ENCODE peak calls at places on chromosome 16, in ten cellular contexts. S is body of pancreas, W is ovary, T is H54, G is adrenal gland, A is IMR-90, D is tibial nerve, Z is GM12878, L is NB4, X is endothelial cell of umbilical vein. R is an unnamed sample.
A peak's percentile ranks its signal among the peaks of the same experiment; 100 is the strongest.

GRCh38 chr16:76748698-76749097 is 442.3 kb upstream of the MON1B start:
- DNase-seq in W (no peak), D (no peak), L (no peak), Z (no peak), G (no peak), X (no peak), A (no peak), S (no peak), T (no peak), R (no peak)

GRCh38 chr16:74760007-74760767 is 14.4 kb downstream of the FA2H start:
- DNase-seq in T (no peak), X (peak; percentile 37), L (no peak), Z (no peak), A (peak; percentile 90), G (no peak), S (no peak), D (no peak), W (no peak), R (no peak)

GRCh38 chr16:59042296-59042695 is 308.2 kb upstream of the GOT2 start:
- DNase-seq in D (no peak), Z (no peak), A (no peak), W (no peak), S (no peak), X (no peak), T (no peak), G (no peak), L (peak; percentile 65), R (peak; percentile 23)

GRCh38 chr16:86427327-86427935 is 82.9 kb upstream of the FOXF1 start:
- DNase-seq in W (no peak), X (no peak), A (no peak), T (no peak), Z (no peak), L (no peak), S (no peak), G (no peak), D (no peak), R (no peak)

GRCh38 chr16:1614226-1615102 is 2.3 kb downstream of the CRAMP1 start:
- DNase-seq in Z (no peak), D (no peak), G (peak; percentile 44), X (peak; percentile 32), L (peak; percentile 54), T (peak; percentile 77), A (peak; percentile 30), S (peak; percentile 25), W (peak; percentile 36), R (peak; percentile 63)

GRCh38 chr16:68273896-68274295 is 9.6 kb downstream of the SLC7A6 start:
- DNase-seq in G (no peak), W (no peak), S (no peak), T (no peak), X (no peak), L (no peak), Z (no peak), A (no peak), D (no peak), R (no peak)

GRCh38 chr16:57723170-57723569 is 12.4 kb upstream of the KATNB1 start:
- DNase-seq in W (no peak), X (peak; percentile 16), S (no peak), G (no peak), L (peak; percentile 38), T (no peak), Z (no peak), D (no peak), A (no peak), R (peak; percentile 16)

GRCh38 chr16:78130083-78130608 is 30.7 kb downstream of the WWOX start:
- DNase-seq in A (no peak), S (no peak), L (no peak), D (no peak), Z (no peak), G (no peak), T (no peak), W (no peak), X (no peak), R (no peak)

GRCh38 chr16:50499254-50499653 is 48.9 kb upstream of the NKD1 start:
- DNase-seq in T (no peak), S (no peak), W (no peak), L (no peak), Z (no peak), G (no peak), X (no peak), A (no peak), D (no peak), R (no peak)

GRCh38 chr16:50500171-50500874 is 47.9 kb upstream of the NKD1 start:
- DNase-seq in D (no peak), Z (no peak), L (no peak), X (no peak), G (no peak), T (no peak), A (no peak), S (no peak), W (no peak), R (no peak)

GRCh38 chr16:50496990-50497389 is 51.2 kb upstream of the NKD1 start:
- DNase-seq in W (no peak), Z (no peak), D (no peak), L (no peak), A (no peak), X (no peak), S (no peak), T (no peak), G (no peak), R (no peak)

GRCh38 chr16:50497592-50497991 is 50.6 kb upstream of the NKD1 start:
- DNase-seq in A (peak; percentile 13), S (no peak), L (peak; percentile 28), D (no peak), W (no peak), X (no peak), G (no peak), Z (no peak), T (peak; percentile 19), R (no peak)

GRCh38 chr16:50498756-50499155 is 49.4 kb upstream of the NKD1 start:
- DNase-seq in W (no peak), L (no peak), A (no peak), X (no peak), G (no peak), T (no peak), S (no peak), Z (no peak), D (no peak), R (no peak)
- TF ChIP-seq POLR2A in W (no peak), L (no peak), A (no peak), X (no peak), G (no peak), T (no peak), S (no peak), Z (no peak), D (no peak), R (no peak)

DNA sequence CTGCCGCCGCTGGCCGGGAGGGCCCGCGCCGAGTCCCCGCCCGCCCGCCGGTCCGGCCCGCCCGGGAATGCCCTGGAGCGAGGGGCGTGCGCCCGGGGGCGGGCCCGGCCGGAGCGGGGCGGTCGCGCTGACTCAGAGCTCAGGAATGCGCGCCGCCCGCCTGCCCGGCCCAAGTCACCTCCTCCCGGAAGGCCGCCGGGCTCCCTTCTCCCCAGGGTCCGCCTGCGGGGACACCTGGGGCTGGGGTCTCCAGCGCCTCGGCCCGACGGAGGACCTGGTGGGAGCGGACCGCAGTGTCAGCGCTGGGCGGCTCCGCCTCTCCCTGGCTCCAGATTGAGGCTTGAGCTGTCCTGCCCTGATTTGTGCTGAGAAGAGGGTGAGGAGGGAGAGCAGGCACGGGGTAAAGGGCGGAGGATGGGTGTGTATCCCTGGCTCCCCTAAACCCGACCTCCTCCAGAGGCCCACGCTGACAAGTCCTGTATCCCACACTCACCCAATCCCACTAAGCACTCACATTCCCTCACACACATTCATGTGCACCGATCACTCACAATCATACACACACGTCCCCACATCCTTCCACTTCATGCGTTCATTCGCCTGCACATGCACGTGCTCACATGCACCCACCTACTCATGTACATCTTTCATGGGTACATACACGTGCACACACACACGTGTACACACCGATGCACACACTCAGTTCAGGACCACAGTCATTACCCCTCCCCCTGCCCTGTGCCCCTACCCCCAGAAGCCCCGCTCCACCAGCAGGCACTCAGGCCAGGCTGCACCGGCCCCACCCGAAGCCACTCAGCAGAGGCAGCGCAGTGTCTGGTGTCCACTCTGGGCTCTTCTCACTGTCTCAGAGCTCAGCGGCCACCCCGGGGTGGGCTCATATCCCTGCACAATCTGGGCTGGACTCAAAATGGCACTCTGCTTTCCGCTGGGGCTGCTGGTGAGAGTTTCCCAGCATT is at the start of gene RHBDF1:
- DNase-seq in L (peak; percentile 46), D (no peak), Z (no peak), T (peak; percentile 72), G (no peak), W (peak; percentile 77), A (peak; percentile 47), X (peak; percentile 46), S (peak; percentile 78), R (peak; percentile 74)
- TF ChIP-seq POLR2A in L (no peak), D (peak; percentile 35), Z (no peak), T (no peak), G (no peak), W (no peak), A (no peak), X (peak; percentile 34), S (no peak), R (no peak)

GRCh38 chr16:4876646-4877297 is 29.5 kb downstream of the UBN1 start:
- DNase-seq in W (no peak), S (no peak), D (no peak), T (no peak), L (no peak), Z (no peak), X (no peak), G (no peak), A (no peak), R (no peak)
- TF ChIP-seq POLR2A in W (no peak), S (no peak), D (no peak), T (no peak), L (no peak), Z (peak; percentile 19), X (no peak), G (no peak), A (no peak), R (no peak)

GRCh38 chr16:70383421-70383960 is 36.8 kb downstream of the DDX19A start:
- DNase-seq in D (no peak), W (no peak), L (no peak), Z (no peak), T (no peak), G (no peak), X (no peak), A (no peak), S (no peak), R (no peak)

GRCh38 chr16:70380205-70380918 is 33.7 kb downstream of the DDX19A start:
- DNase-seq in G (peak; percentile 66), D (peak; percentile 20), X (peak; percentile 46), A (peak; percentile 82), W (peak; percentile 59), T (peak; percentile 61), L (peak; percentile 91), S (peak; percentile 47), Z (no peak), R (peak; percentile 49)

GRCh38 chr16:70380919-70381603 is 34.4 kb downstream of the DDX19A start:
- DNase-seq in A (peak; percentile 96), G (peak; percentile 98), W (peak; percentile 95), L (peak; percentile 99), T (peak; percentile 92), Z (peak; percentile 91), S (peak; percentile 96), D (peak; percentile 92), X (peak; percentile 98), R (peak; percentile 96)

GRCh38 chr16:70378869-70379493 is 32.3 kb downstream of the DDX19A start:
- DNase-seq in G (no peak), Z (no peak), A (no peak), X (no peak), L (no peak), D (no peak), S (no peak), W (no peak), T (no peak), R (no peak)

DNA sequence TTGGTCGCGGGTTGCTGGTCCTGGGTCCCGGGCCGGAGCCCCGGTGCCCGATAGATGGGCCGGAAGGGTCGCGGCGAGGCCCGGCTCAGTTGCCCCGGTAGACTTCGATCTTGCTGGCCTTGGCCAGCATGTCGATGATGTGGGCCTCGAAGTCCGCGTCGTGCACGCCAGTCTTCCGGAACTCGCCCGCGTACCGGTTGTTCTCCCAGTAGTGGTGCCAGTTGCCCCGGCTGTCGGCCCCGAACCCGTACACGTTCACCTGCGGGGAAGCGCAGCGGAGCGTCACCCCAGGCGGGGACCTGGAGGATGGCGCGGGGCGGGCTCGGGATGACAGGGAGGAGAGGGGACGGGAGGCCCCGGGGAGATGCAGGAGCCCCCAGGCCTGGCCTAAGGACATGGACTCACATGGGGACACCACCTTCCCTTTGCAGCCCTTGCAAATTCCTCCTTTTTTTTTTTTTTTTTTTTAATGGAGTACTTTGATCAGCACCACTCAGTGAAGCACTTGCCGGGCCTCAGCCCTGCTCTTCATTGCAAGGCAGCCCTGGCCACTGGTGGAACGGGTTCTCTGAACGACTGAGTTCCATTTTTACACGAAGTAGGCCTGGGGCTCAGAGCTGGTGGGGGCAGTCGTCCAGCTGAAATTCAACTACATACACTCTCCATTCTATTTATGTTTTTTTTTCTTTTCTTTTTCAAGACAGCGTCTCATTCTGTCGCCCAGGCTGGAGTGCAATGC is 35.1 kb downstream of the DDX19A start:
- DNase-seq in X (no peak), Z (no peak), T (no peak), A (no peak), L (no peak), G (no peak), D (no peak), W (no peak), S (no peak), R (no peak)
- TF ChIP-seq POLR2A in X (no peak), Z (peak; percentile 80), T (peak; percentile 22), A (no peak), L (no peak), G (peak; percentile 25), D (no peak), W (no peak), S (peak; percentile 70), R (no peak)